ENCODE peak calls at places on chromosomes 1 and 21, in five cellular contexts. V is endothelial cell of umbilical vein, O is SK-N-SH, I is GM12878, S is HCT116. K is an unnamed sample.

GRCh38 chr21:25426580-25426979 is 180.7 kb downstream of the MRPL39 start:
- DNase-seq in V (no peak), O (no peak), I (no peak), S (no peak), K (no peak)

GRCh38 chr1:172515927-172516326 is 17.0 kb upstream of the SUCO start:
- DNase-seq in V (peak), O (no peak), I (no peak), S (no peak), K (no peak)

GRCh38 chr1:161305872-161306519 is 3.8 kb downstream of the MPZ start:
- DNase-seq in V (peak), O (peak), I (peak), S (peak), K (no peak)

GRCh38 chr1:207186503-207186902 is 82.5 kb downstream of the C4BPA start:
- DNase-seq in V (no peak), O (no peak), I (no peak), S (no peak), K (no peak)

GRCh38 chr1:31814041-31814511 is 1.7 kb downstream of the SPOCD1 start:
- DNase-seq in V (no peak), O (peak), I (no peak), S (no peak), K (no peak)

GRCh38 chr1:94025383-94026340 is 95.3 kb downstream of the ABCA4 start:
- DNase-seq in V (peak), O (peak), I (peak), S (peak), K (no peak)

GRCh38 chr1:246689409-246689997 is 34.7 kb upstream of the SCCPDH start:
- DNase-seq in V (peak), O (peak), I (peak), S (peak), K (peak)

GRCh38 chr1:53473463-53473862 is 14.3 kb downstream of the DMRTB1 start:
- DNase-seq in V (no peak), O (no peak), I (no peak), S (no peak), K (no peak)

GRCh38 chr1:36533897-36534296 is 51.2 kb upstream of the CSF3R start:
- DNase-seq in V (no peak), O (no peak), I (no peak), S (no peak), K (no peak)

GRCh38 chr1:164611754-164612642 is 53.0 kb downstream of the PBX1 start:
- DNase-seq in V (peak), O (peak), I (no peak), S (peak), K (no peak)

GRCh38 chr1:199684686-199685273 is 342.7 kb upstream of the NR5A2 start:
- DNase-seq in V (peak), O (peak), I (peak), S (peak), K (peak)

GRCh38 chr1:2517966-2518365 is 8.4 kb downstream of the PANK4 start:
- DNase-seq in V (no peak), O (no peak), I (no peak), S (no peak), K (no peak)

GRCh38 chr1:23555949-23556640 is 3.2 kb downstream of the ID3 start:
- DNase-seq in V (peak), O (no peak), I (no peak), S (peak), K (no peak)

GRCh38 chr21:30434033-30434631 is 4.1 kb downstream of the KRTAP13-4 start:
- DNase-seq in V (no peak), O (peak), I (no peak), S (no peak), K (peak)

GRCh38 chr1:155195201-155196102 is 12.2 kb downstream of the THBS3 start:
- DNase-seq in V (no peak), O (no peak), I (no peak), S (no peak), K (no peak)

GRCh38 chr21:44874497-44875331 is 1.2 kb upstream of the PTTG1IP start:
- DNase-seq in V (peak), O (no peak), I (no peak), S (no peak), K (no peak)

GRCh38 chr1:162882248-162882666 is 21.3 kb upstream of the CCDC190 start:
- DNase-seq in V (no peak), O (peak), I (no peak), S (no peak), K (no peak)

GRCh38 chr1:66335859-66336640 is 197.9 kb upstream of the SGIP1 start:
- DNase-seq in V (peak), O (no peak), I (peak), S (no peak), K (no peak)

GRCh38 chr1:89489037-89489729 is 35.4 kb upstream of the LRRC8B start:
- DNase-seq in V (no peak), O (no peak), I (no peak), S (no peak), K (no peak)

GRCh38 chr1:192628406-192629057 is 7.4 kb upstream of the RGS13 start:
- DNase-seq in V (no peak), O (no peak), I (no peak), S (no peak), K (no peak)

GRCh38 chr1:109191377-109191776 is 22.3 kb upstream of the SARS1 start:
- DNase-seq in V (no peak), O (no peak), I (no peak), S (no peak), K (no peak)

GRCh38 chr1:160083968-160084770 is 2.8 kb downstream of the KCNJ9 start:
- DNase-seq in V (peak), O (peak), I (no peak), S (peak), K (no peak)

GRCh38 chr1:22916469-22916817 is 56.2 kb downstream of the LACTBL1 start:
- DNase-seq in V (peak), O (no peak), I (no peak), S (no peak), K (no peak)

GRCh38 chr1:64848812-64849211 is 103.9 kb downstream of the RAVER2 start:
- DNase-seq in V (no peak), O (no peak), I (no peak), S (no peak), K (no peak)

GRCh38 chr21:46384556-46384955 is 60.6 kb downstream of the PCNT start:
- DNase-seq in V (no peak), O (no peak), I (no peak), S (no peak), K (no peak)

GRCh38 chr1:244461254-244462071 is at the start of gene CATSPERE:
- DNase-seq in V (peak), O (peak), I (no peak), S (no peak), K (no peak)

GRCh38 chr1:37133276-37134145 is 99.2 kb upstream of the GRIK3 start:
- DNase-seq in V (no peak), O (no peak), I (no peak), S (no peak), K (no peak)

GRCh38 chr21:46220847-46221246 is 7.7 kb downstream of the LSS start:
- DNase-seq in V (no peak), O (no peak), I (no peak), S (no peak), K (no peak)

GRCh38 chr1:10968411-10968826 is 44.0 kb upstream of the TARDBP start:
- DNase-seq in V (no peak), O (no peak), I (peak), S (no peak), K (no peak)

GRCh38 chr1:147168626-147169058 is 3.6 kb downstream of the PRKAB2 start:
- DNase-seq in V (peak), O (no peak), I (no peak), S (no peak), K (no peak)

GRCh38 chr1:33334081-33334552 is 13.2 kb upstream of the A3GALT2 start:
- DNase-seq in V (no peak), O (no peak), I (no peak), S (no peak), K (no peak)

GRCh38 chr1:222552882-222553281 is 5.0 kb upstream of the HHIPL2 start:
- DNase-seq in V (no peak), O (no peak), I (no peak), S (no peak), K (no peak)

GRCh38 chr1:2204384-2205190 is 10.0 kb upstream of the FAAP20 start:
- DNase-seq in V (peak), O (peak), I (no peak), S (no peak), K (no peak)

GRCh38 chr1:229563241-229563640 is 4.7 kb upstream of the ABCB10 start:
- DNase-seq in V (no peak), O (no peak), I (no peak), S (no peak), K (no peak)

GRCh38 chr1:105544475-105544874 is 1512.0 kb upstream of the PRMT6 start:
- DNase-seq in V (no peak), O (no peak), I (no peak), S (no peak), K (no peak)

GRCh38 chr1:8844421-8845063 is 27.1 kb upstream of the RERE start:
- DNase-seq in V (no peak), O (peak), I (no peak), S (no peak), K (no peak)

GRCh38 chr1:8846263-8846662 is 28.8 kb upstream of the RERE start:
- DNase-seq in V (no peak), O (no peak), I (no peak), S (no peak), K (no peak)

GRCh38 chr1:8848663-8849386 is 29.7 kb downstream of the ENO1 start:
- DNase-seq in V (peak), O (peak), I (no peak), S (peak), K (no peak)

GRCh38 chr1:8847990-8848389 is 30.5 kb downstream of the ENO1 start:
- DNase-seq in V (peak), O (no peak), I (no peak), S (no peak), K (no peak)

GRCh38 chr1:8845104-8846097 is 28.0 kb upstream of the RERE start:
- DNase-seq in V (no peak), O (no peak), I (no peak), S (no peak), K (no peak)
- H3K9ac ChIP-seq in V (no peak), O (no peak), I (no peak), S (no peak), K (no peak)

GRCh38 chr1:57222307-57222706 is 201.6 kb downstream of the DAB1 start:
- DNase-seq in V (no peak), O (no peak), I (no peak), S (no peak), K (no peak)

GRCh38 chr1:57215175-57215574 is 208.7 kb downstream of the DAB1 start:
- DNase-seq in V (no peak), O (no peak), I (no peak), S (no peak), K (no peak)

GRCh38 chr1:57222801-57223200 is 201.1 kb downstream of the DAB1 start:
- DNase-seq in V (no peak), O (no peak), I (no peak), S (no peak), K (no peak)

GRCh38 chr1:57218487-57219079 is 205.3 kb downstream of the DAB1 start:
- DNase-seq in V (no peak), O (peak), I (no peak), S (no peak), K (no peak)

GRCh38 chr1:57217905-57218304 is 206.0 kb downstream of the DAB1 start:
- DNase-seq in V (no peak), O (no peak), I (no peak), S (no peak), K (no peak)
- TF ChIP-seq POLR2AphosphoS5 in V (no peak), O (no peak), I (no peak), S (no peak), K (no peak)

DNA sequence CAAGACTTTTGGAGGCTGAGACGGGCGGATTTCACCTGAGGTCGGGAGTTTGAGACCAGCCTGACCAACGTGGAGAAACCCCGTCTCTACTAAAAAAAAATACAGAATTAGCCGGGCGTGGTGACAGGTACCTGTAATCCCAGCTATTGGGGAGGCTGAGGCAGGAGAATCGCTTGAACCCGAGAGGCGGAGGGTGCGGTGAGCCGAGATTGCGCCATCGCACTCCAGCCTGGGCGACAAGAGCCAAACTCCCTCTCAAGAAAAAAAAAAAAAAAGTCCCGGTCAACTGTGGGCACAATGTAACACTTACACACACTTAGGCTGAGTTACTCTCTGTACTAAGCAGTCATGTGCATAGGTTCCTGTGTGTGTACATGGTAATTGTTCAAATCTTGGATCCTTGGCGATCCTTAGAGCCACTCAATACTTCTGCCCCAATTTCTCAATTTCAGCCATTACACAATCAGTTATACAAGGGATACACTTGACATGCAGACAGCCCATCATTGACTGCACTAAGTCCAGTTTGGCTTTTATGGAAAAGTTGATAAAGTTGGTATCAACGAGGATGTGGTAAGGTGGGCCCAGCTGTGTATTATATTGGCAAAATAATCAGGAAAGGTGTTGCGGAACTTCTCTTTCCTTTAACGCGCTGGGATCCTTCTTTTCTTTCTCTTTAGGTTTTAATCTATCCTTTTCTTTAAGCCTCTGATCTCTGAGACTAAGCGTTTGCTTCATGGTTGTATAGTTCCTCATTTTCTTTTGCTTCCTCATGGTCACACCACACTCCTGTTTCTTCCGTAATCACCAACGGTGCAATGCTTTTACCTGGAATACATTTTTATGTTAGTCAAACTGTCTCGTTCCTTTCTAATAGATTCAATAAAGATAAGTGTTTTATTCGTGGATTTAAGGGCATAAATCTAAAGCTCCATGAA is 11.8 kb downstream of the SDCCAG8 start:
- DNase-seq in V (no peak), O (no peak), I (no peak), S (no peak), K (no peak)
- H3K9ac ChIP-seq in V (peak), O (peak), I (no peak), S (peak), K (no peak)

GRCh38 chr1:145425436-145426029 is at the start of gene NBPF20:
- DNase-seq in V (peak), O (peak), I (peak), S (peak), K (no peak)
- TF ChIP-seq POLR2AphosphoS5 in V (peak), O (no peak), I (no peak), S (peak), K (peak)

GRCh38 chr1:202165267-202165941 is 5.0 kb upstream of the PTPN7 start:
- DNase-seq in V (no peak), O (no peak), I (no peak), S (no peak), K (no peak)
- H3K9ac ChIP-seq in V (no peak), O (no peak), I (peak), S (no peak), K (no peak)

GRCh38 chr1:116424438-116424837 is 51.4 kb downstream of the ATP1A1 start:
- DNase-seq in V (no peak), O (no peak), I (no peak), S (no peak), K (no peak)

GRCh38 chr1:116416854-116417513 is 43.9 kb downstream of the ATP1A1 start:
- DNase-seq in V (no peak), O (no peak), I (no peak), S (no peak), K (no peak)

GRCh38 chr1:116417678-116418077 is 44.6 kb downstream of the ATP1A1 start:
- DNase-seq in V (no peak), O (no peak), I (no peak), S (no peak), K (no peak)

GRCh38 chr1:116418091-116418830 is 45.2 kb downstream of the ATP1A1 start:
- DNase-seq in V (peak), O (peak), I (peak), S (peak), K (no peak)

GRCh38 chr1:116420417-116421200 is 47.6 kb downstream of the ATP1A1 start:
- DNase-seq in V (no peak), O (no peak), I (no peak), S (no peak), K (no peak)
- TF ChIP-seq POLR2AphosphoS5 in V (no peak), O (no peak), I (no peak), S (no peak), K (no peak)

GRCh38 chr1:221166162-221166500 is 286.9 kb downstream of the HLX start:
- DNase-seq in V (no peak), O (peak), I (no peak), S (no peak), K (no peak)
- H3K9ac ChIP-seq in V (no peak), O (no peak), I (no peak), S (no peak), K (no peak)

K was measured in SK-N-MC.